ENCODE peak calls at places on chromosome 17, in ten cellular contexts. I is AG10803, C is GM12878, R is cardiac fibroblast, B is BJ, O is thoracic aorta, G is mesendoderm, M is lower leg skin, J is ascending aorta, W is heart right ventricle. S is an unnamed sample.

GRCh38 chr17:21039839-21040575 is 2.8 kb downstream of the USP22 start:
- DNase-seq in M (no peak), J (no peak), C (no peak), B (no peak), R (peak; percentile 57), W (no peak), G (peak; percentile 78), I (peak; percentile 55), O (no peak), S (no peak)

GRCh38 chr17:59361916-59362810 is 30.7 kb downstream of the YPEL2 start:
- DNase-seq in W (no peak), O (no peak), R (peak; percentile 69), M (no peak), C (peak; percentile 86), B (peak; percentile 90), I (peak; percentile 94), G (no peak), J (no peak), S (peak; percentile 74)

GRCh38 chr17:29257756-29258155 is 11.1 kb downstream of the CRYBA1 start:
- DNase-seq in C (no peak), B (no peak), O (no peak), M (no peak), J (no peak), G (no peak), W (no peak), R (peak; percentile 59), I (peak; percentile 62), S (no peak)

GRCh38 chr17:39208893-39209292 is 8.8 kb downstream of the RPL19 start:
- DNase-seq in I (no peak), W (no peak), G (peak; percentile 31), B (no peak), C (no peak), J (no peak), R (no peak), O (no peak), M (peak; percentile 42), S (no peak)

GRCh38 chr17:57186231-57187019 is 69.9 kb upstream of the MSI2 start:
- DNase-seq in M (no peak), J (no peak), O (no peak), C (no peak), I (no peak), R (no peak), G (no peak), B (no peak), W (no peak), S (no peak)

GRCh38 chr17:73968680-73969079 is 234.8 kb upstream of the RPL38 start:
- DNase-seq in I (no peak), B (no peak), W (no peak), G (peak; percentile 30), R (no peak), C (no peak), M (no peak), J (no peak), O (no peak), S (no peak)

GRCh38 chr17:4080686-4081085 is 62.1 kb downstream of the ZZEF1 start:
- DNase-seq in W (no peak), G (no peak), C (no peak), I (no peak), O (no peak), M (no peak), B (no peak), J (no peak), R (no peak), S (no peak)

GRCh38 chr17:81514735-81515529 is 2.3 kb upstream of the ACTG1 start:
- DNase-seq in C (no peak), J (peak; percentile 93), I (peak; percentile 87), B (peak; percentile 32), W (peak; percentile 84), M (peak; percentile 68), G (peak; percentile 88), O (no peak), R (peak; percentile 88), S (no peak)

GRCh38 chr17:81094744-81095607 is 60.0 kb downstream of the BAIAP2 start:
- DNase-seq in J (peak; percentile 89), O (peak; percentile 78), W (peak; percentile 57), R (peak; percentile 97), B (peak; percentile 100), I (peak; percentile 100), M (peak; percentile 91), G (peak; percentile 97), C (peak; percentile 21), S (peak; percentile 99)

GRCh38 chr17:62804822-62805221 is 3.3 kb downstream of the MARCHF10 start:
- DNase-seq in I (peak; percentile 65), W (no peak), C (no peak), G (no peak), B (no peak), J (no peak), R (peak; percentile 72), O (no peak), M (no peak), S (no peak)

GRCh38 chr17:64535357-64535756 is 28.6 kb downstream of the CEP95 start:
- DNase-seq in R (no peak), J (no peak), C (no peak), O (no peak), M (no peak), I (no peak), B (no peak), W (no peak), G (no peak), S (no peak)

GRCh38 chr17:68148936-68149335 is 98.9 kb upstream of the AMZ2 start:
- DNase-seq in W (no peak), C (no peak), M (no peak), R (no peak), B (no peak), I (no peak), O (no peak), G (no peak), J (no peak), S (no peak)

GRCh38 chr17:13346081-13346533 is 255.6 kb downstream of the HS3ST3A1 start:
- DNase-seq in J (no peak), O (no peak), I (peak; percentile 97), W (no peak), C (no peak), B (peak; percentile 66), G (peak; percentile 37), R (peak; percentile 88), M (no peak), S (peak; percentile 90)

GRCh38 chr17:76266244-76266938 is 1.2 kb downstream of the UBALD2 start:
- DNase-seq in M (no peak), G (peak; percentile 79), I (peak; percentile 47), R (peak; percentile 65), O (no peak), C (no peak), W (no peak), J (no peak), B (no peak), S (no peak)

GRCh38 chr17:50128441-50129302 is 1.3 kb downstream of the SAMD14 start:
- DNase-seq in W (no peak), M (no peak), G (peak; percentile 91), J (no peak), I (no peak), O (no peak), C (no peak), R (no peak), B (no peak), S (no peak)
- H3K4me3 ChIP-seq in W (peak overlapping the region; percentile 58), M (no peak overlapping the region), G (peak overlapping the region; percentile 62), J (peak overlapping the region; percentile 89), I (peak overlapping the region; percentile 59), O (peak overlapping the region; percentile 73), C (no peak overlapping the region), R (peak overlapping the region; percentile 44), B (peak overlapping the region; percentile 54), S (peak overlapping the region; percentile 25)

GRCh38 chr17:2691069-2691871 is 20.3 kb downstream of the CLUH start:
- DNase-seq in C (no peak), J (peak; percentile 61), G (no peak), B (no peak), R (no peak), W (peak; percentile 4), I (no peak), O (no peak), M (no peak), S (no peak)

GRCh38 chr17:2693561-2694380 is 17.8 kb downstream of the CLUH start:
- DNase-seq in B (no peak), I (no peak), W (no peak), G (no peak), O (no peak), C (no peak), J (peak; percentile 59), M (no peak), R (no peak), S (no peak)

GRCh38 chr17:2694381-2695242 is 17.0 kb downstream of the CLUH start:
- DNase-seq in M (no peak), I (no peak), C (no peak), W (no peak), J (no peak), B (no peak), O (no peak), R (no peak), G (no peak), S (no peak)

GRCh38 chr17:2691965-2692780 is 19.4 kb downstream of the CLUH start:
- DNase-seq in B (no peak), M (peak; percentile 15), O (no peak), W (peak; percentile 4), I (no peak), G (no peak), J (peak; percentile 62), C (no peak), R (no peak), S (no peak)

GRCh38 chr17:2692781-2693135 is 18.8 kb downstream of the CLUH start:
- DNase-seq in R (no peak), I (no peak), B (no peak), G (no peak), C (no peak), J (no peak), O (no peak), W (no peak), M (no peak), S (no peak)
- H3K4me3 ChIP-seq in R (no peak overlapping the region), I (no peak overlapping the region), B (no peak overlapping the region), G (no peak overlapping the region), C (no peak overlapping the region), J (no peak overlapping the region), O (no peak overlapping the region), W (no peak overlapping the region), M (no peak overlapping the region), S (no peak overlapping the region)

DNA sequence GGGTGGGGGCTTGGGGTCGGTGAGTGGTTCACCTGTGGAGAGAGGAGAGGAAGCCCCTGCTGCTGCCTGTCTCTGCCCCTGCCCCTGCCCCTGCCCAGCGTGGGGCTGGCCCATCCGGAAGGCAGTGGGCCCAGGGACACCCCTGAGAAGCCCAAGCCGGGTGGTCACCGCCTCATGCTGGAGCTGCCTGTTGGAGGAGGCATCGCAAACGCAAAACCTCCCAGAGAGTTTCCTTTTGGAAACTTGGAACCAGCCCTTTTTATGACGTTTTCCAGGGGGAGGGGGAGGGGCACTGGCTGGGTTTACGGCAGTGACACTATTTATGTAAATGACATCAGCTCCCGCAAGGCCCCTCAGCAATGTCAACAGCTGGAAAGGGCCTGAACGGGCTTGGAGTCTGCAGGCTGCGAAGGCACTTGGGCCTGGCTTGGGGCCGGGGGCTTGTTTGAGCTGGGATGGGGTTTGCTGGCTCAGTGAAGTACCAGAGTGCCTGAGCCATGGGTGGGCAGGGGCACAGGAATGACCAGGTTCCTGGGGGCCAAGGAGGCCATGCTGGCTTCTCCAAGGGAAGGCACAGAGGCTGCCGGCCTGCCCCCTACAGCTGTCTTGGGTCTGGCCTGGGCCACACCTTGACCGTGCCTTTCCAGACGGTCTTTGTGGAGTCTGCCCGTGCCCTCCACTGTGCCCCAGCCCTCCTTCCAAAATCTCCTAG is 219.5 kb downstream of the NTN1 start:
- DNase-seq in O (peak; percentile 75), M (peak; percentile 78), I (peak; percentile 69), W (peak; percentile 95), J (peak; percentile 96), C (no peak), B (peak; percentile 9), R (peak; percentile 67), G (peak; percentile 96), S (no peak)
- H3K4me3 ChIP-seq in O (peak overlapping the region; percentile 78), M (no peak overlapping the region), I (peak overlapping the region; percentile 27), W (peak overlapping the region; percentile 60), J (peak overlapping the region; percentile 69), C (no peak overlapping the region), B (no peak overlapping the region), R (peak overlapping the region; percentile 32), G (no peak overlapping the region), S (no peak overlapping the region)

GRCh38 chr17:19325542-19325941 is 37.0 kb downstream of the B9D1 start:
- DNase-seq in B (no peak), R (no peak), W (no peak), J (no peak), G (no peak), I (no peak), O (no peak), C (no peak), M (no peak), S (no peak)
- H3K4me3 ChIP-seq in B (no peak overlapping the region), R (no peak overlapping the region), W (no peak overlapping the region), J (no peak overlapping the region), G (no peak overlapping the region), I (no peak overlapping the region), O (no peak overlapping the region), C (no peak overlapping the region), M (no peak overlapping the region), S (no peak overlapping the region)

S was measured in AG09309.